ENCODE peak calls at places on chromosomes 16 and 17, in six cellular contexts. G is GM12878, S is HCT116, X is HepG2, I is endothelial cell of umbilical vein, L is K562. T is an unnamed sample.

GRCh38 chr16:77723108-77723514 is 797 bp downstream of the NUDT7 start:
- DNase-seq in G (no peak), S (no peak), X (no peak), I (peak), L (peak), T (no peak)

GRCh38 chr17:15398736-15399331 is 57.4 kb upstream of the TEKT3 start:
- DNase-seq in G (no peak), S (no peak), X (peak), I (peak), L (no peak), T (no peak)

GRCh38 chr17:47205419-47205963 is 3.7 kb upstream of the MYL4 start:
- DNase-seq in G (peak), S (no peak), X (no peak), I (no peak), L (no peak), T (no peak)

GRCh38 chr17:58531661-58532554 is 17.5 kb upstream of the MTMR4 start:
- DNase-seq in G (no peak), S (no peak), X (no peak), I (peak), L (peak), T (no peak)

GRCh38 chr17:44044092-44044491 is 22.4 kb downstream of the LSM12 start:
- DNase-seq in G (no peak), S (no peak), X (no peak), I (peak), L (no peak), T (no peak)

GRCh38 chr17:43540821-43541674 is 5.1 kb downstream of the ETV4 start:
- DNase-seq in G (no peak), S (no peak), X (no peak), I (no peak), L (no peak), T (no peak)

GRCh38 chr17:59561042-59561441 is 4.4 kb upstream of the DHX40 start:
- DNase-seq in G (no peak), S (peak), X (peak), I (peak), L (peak), T (no peak)

GRCh38 chr17:31581022-31581483 is 189.6 kb downstream of the RAB11FIP4 start:
- DNase-seq in G (no peak), S (no peak), X (no peak), I (peak), L (no peak), T (no peak)

GRCh38 chr17:2828396-2829038 is 32.3 kb downstream of the RAP1GAP2 start:
- DNase-seq in G (no peak), S (peak), X (peak), I (peak), L (peak), T (no peak)

GRCh38 chr16:86575754-86576557 is 2.4 kb upstream of the FOXL1 start:
- DNase-seq in G (no peak), S (peak), X (peak), I (peak), L (peak), T (no peak)

GRCh38 chr17:16479264-16479663 is 12.7 kb downstream of the LRRC75A start:
- DNase-seq in G (no peak), S (no peak), X (no peak), I (no peak), L (no peak), T (no peak)

GRCh38 chr16:1158456-1159324 is 5.8 kb downstream of the CACNA1H start:
- DNase-seq in G (no peak), S (no peak), X (peak), I (no peak), L (no peak), T (no peak)

GRCh38 chr17:78257810-78258322 is 26.4 kb downstream of the TMEM235 start:
- DNase-seq in G (no peak), S (no peak), X (no peak), I (peak), L (peak), T (no peak)

GRCh38 chr17:76166168-76166567 is 25.1 kb upstream of the FOXJ1 start:
- DNase-seq in G (no peak), S (no peak), X (no peak), I (no peak), L (no peak), T (no peak)

GRCh38 chr16:67922740-67923139 is 8.9 kb downstream of the CTRL start:
- DNase-seq in G (no peak), S (no peak), X (no peak), I (no peak), L (no peak), T (no peak)

GRCh38 chr17:75472119-75472518 is 15.7 kb downstream of the TMEM94 start:
- DNase-seq in G (no peak), S (no peak), X (no peak), I (no peak), L (peak), T (no peak)

GRCh38 chr16:27110524-27110896 is 43.8 kb downstream of the C16orf82 start:
- DNase-seq in G (no peak), S (no peak), X (no peak), I (no peak), L (no peak), T (no peak)

GRCh38 chr17:68061512-68062313 is 26.2 kb downstream of the KPNA2 start:
- DNase-seq in G (no peak), S (no peak), X (peak), I (peak), L (no peak), T (no peak)

GRCh38 chr16:66366433-66367299 is at the start of gene CDH5:
- DNase-seq in G (no peak), S (no peak), X (no peak), I (peak), L (no peak), T (no peak)

GRCh38 chr17:3906881-3907280 is 9.4 kb downstream of the P2RX1 start:
- DNase-seq in G (no peak), S (no peak), X (no peak), I (no peak), L (no peak), T (no peak)

GRCh38 chr17:59838196-59838911 is 54.4 kb downstream of the TUBD1 start:
- DNase-seq in G (no peak), S (no peak), X (no peak), I (peak), L (peak), T (no peak)

GRCh38 chr16:53864819-53865491 is 161.0 kb downstream of the FTO start:
- DNase-seq in G (no peak), S (peak), X (peak), I (peak), L (peak), T (no peak)

GRCh38 chr16:400061-400540 is 1.6 kb upstream of the DECR2 start:
- DNase-seq in G (no peak), S (no peak), X (no peak), I (no peak), L (peak), T (no peak)

GRCh38 chr16:67163164-67163902 is 1.2 kb upstream of the HSF4 start:
- DNase-seq in G (no peak), S (no peak), X (no peak), I (peak), L (no peak), T (no peak)

GRCh38 chr17:79901131-79901530 is 61.9 kb upstream of the CBX4 start:
- DNase-seq in G (no peak), S (no peak), X (no peak), I (no peak), L (no peak), T (no peak)

GRCh38 chr16:20385844-20386832 is 18.4 kb downstream of the PDILT start:
- DNase-seq in G (no peak), S (peak), X (peak), I (peak), L (peak), T (peak)

GRCh38 chr17:57114085-57114673 is 29.1 kb downstream of the AKAP1 start:
- DNase-seq in G (no peak), S (no peak), X (peak), I (peak), L (peak), T (no peak)

GRCh38 chr17:20823890-20824289 is 218.9 kb downstream of the USP22 start:
- DNase-seq in G (no peak), S (no peak), X (no peak), I (no peak), L (no peak), T (no peak)

GRCh38 chr17:77810536-77810935 is 148.0 kb upstream of the TNRC6C start:
- DNase-seq in G (no peak), S (no peak), X (no peak), I (peak), L (no peak), T (no peak)

GRCh38 chr17:56939869-56940484 is 20.9 kb downstream of the COIL start:
- DNase-seq in G (no peak), S (peak), X (peak), I (peak), L (peak), T (no peak)

GRCh38 chr17:58336456-58337094 is 8.0 kb upstream of the TSPOAP1 start:
- DNase-seq in G (no peak), S (no peak), X (no peak), I (no peak), L (peak), T (no peak)

DNA sequence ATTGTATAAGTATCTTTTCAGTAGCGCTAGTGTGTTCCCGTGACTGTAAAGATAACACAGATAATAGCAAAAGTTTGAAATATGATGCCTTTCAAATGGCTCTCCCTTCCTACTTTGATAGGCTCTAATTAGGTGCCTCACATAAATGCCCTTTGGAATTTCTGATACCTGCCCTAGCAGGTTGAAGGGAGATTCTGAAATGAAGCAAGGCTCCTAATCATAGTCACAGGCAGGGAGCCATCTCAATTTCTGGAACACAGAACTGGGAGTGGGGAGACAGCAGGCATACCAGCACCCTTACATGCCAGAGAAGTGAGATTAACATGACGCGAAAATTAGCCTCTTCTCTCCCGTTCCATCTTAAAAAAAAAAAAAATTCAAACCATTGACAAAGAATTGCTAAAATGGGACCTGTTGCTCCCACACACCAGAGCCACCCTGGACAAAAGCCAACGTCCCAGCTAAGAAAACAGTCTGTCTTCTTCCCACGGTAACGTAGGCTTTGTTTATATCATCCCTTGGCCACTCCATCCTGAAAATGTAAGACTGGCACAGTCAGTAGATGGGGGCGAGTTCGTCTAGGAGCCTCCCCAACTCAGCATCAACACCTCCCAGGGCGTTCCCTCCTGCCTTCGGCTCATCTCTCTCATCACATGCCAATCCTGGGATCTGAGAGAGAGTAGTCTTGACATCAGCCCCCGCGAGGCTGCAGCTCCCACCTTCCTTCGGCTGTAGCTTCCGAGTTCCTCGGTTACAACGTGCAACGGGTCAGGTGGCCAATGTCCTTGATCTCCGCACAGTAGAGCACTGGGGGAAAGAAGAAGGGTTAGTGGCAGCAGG is 1.1 kb downstream of the RNF227 start:
- DNase-seq in G (no peak), S (no peak), X (no peak), I (peak), L (no peak), T (no peak)
- TF ChIP-seq EZH2 in G (no peak), S (no peak), X (no peak), I (no peak), L (no peak), T (no peak)

GRCh38 chr16:15881794-15882379 is 6.5 kb downstream of the CEP20 start:
- DNase-seq in G (no peak), S (no peak), X (no peak), I (no peak), L (peak), T (no peak)

GRCh38 chr16:15876503-15876902 is 11.9 kb downstream of the CEP20 start:
- DNase-seq in G (no peak), S (no peak), X (no peak), I (no peak), L (no peak), T (no peak)

GRCh38 chr16:15880434-15880833 is 8.0 kb downstream of the CEP20 start:
- DNase-seq in G (no peak), S (no peak), X (no peak), I (no peak), L (no peak), T (no peak)

GRCh38 chr16:15880909-15881308 is 7.5 kb downstream of the CEP20 start:
- DNase-seq in G (no peak), S (no peak), X (no peak), I (no peak), L (no peak), T (no peak)

GRCh38 chr16:15879255-15879804 is 9.1 kb downstream of the CEP20 start:
- DNase-seq in G (no peak), S (no peak), X (peak), I (peak), L (peak), T (no peak)
- H3K9ac ChIP-seq in G (no peak), S (no peak), X (no peak), I (no peak), L (no peak), T (no peak)

GRCh38 chr17:49565948-49566491 is 9.7 kb upstream of the NXPH3 start:
- DNase-seq in G (no peak), S (no peak), X (no peak), I (no peak), L (peak), T (no peak)
- TF ChIP-seq POLR2AphosphoS5 in G (no peak), S (no peak), X (no peak), I (no peak), L (no peak), T (peak)

DNA sequence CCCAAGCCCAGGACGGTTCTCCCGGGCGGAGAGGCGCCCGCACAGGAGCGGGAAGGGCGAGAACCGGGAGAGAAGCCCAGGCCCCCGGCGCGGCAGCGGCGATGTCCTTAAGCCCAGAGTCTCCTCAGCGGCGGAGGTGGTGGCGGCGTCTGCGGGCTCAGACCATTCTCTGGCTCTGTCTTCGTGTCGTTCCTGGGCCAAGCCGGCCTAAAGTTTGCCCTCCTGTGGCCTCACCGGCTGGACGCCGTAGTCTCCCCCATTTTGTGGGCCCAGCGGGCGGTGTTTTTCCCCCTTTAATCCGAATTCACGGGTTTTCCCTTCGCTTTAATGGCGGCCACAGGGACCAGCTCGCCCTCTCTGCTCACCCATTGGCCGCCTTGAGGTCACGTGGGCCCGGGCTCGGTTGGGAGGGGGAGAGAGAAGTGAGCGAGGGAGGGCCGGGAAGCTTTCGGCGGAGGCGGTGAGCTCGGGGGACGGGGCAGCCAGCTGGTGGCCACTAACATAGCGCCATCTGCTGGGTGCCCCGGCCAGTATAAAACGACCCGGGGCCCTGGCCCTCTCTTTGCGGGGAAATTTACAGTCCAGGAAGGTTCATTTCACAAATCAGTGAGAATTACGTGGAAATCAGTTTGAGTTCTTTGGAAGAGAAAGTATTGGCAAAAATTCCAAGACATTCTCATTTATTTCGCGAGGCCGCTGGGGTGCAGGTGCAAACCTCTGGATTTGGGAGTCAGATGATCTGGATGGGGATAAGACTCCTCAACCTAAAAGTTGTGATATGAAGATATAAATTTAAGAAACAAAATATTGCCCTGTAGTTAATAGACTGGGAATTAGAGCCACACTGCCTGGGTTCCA is 762 bp upstream of the MED13 start:
- DNase-seq in G (peak), S (peak), X (peak), I (peak), L (peak), T (peak)
- TF ChIP-seq EZH2 in G (no peak), S (no peak), X (no peak), I (no peak), L (no peak), T (no peak)

GRCh38 chr16:82082097-82082496 is 47.0 kb downstream of the HSD17B2 start:
- DNase-seq in G (no peak), S (no peak), X (peak), I (no peak), L (no peak), T (no peak)
- H3K9ac ChIP-seq in G (no peak), S (no peak), X (no peak), I (no peak), L (no peak), T (no peak)

GRCh38 chr17:35432176-35433074 is at the start of gene SLFN12:
- DNase-seq in G (peak), S (no peak), X (no peak), I (peak), L (no peak), T (no peak)
- TF ChIP-seq POLR2AphosphoS5 in G (peak), S (no peak), X (no peak), I (peak), L (no peak), T (no peak)

DNA sequence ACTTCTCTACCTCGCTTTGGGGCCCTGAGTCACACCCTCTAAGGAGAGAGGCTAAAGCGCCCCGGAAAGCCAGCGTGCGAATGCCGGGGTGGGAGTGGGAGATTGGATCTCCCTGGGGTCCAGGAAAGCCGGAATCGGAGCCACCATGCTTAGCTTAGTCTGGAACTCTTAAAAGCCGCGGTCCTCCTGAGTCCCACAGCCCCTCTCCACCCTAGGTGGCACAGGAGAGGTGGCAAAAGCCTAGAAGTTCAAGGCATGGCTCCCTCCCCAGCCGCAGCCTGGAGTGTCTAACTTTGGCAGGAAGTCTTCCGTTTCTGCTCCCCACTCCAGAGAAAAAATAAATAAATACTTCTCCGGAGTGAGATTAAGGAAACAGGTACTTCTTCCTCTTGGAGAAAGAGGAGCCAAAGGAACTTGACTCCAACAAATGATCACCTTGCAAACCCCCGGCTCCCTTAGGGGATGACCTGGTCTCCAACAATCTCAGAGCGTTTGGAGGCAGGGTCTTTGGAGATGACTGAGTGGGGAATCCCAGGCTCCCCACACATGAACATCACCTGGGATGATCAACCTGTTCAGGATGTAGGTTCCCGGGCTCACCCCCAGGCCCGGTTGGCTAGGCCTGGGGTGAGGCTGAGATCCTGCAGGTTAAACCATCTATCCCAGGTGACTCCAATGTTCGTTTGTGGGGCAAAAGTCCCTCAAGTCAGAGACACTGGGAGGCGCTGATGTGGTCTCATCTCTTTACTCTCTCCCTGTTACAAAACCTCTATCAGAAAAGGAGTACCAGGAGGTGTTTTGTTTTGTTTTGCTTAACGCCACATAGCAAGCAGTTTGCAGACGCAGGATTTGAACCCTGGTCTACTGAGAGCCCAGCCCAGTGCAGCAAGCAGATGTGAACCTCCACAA is 2.9 kb downstream of the CIITA start:
- DNase-seq in G (no peak), S (no peak), X (no peak), I (no peak), L (no peak), T (no peak)
- TF ChIP-seq EZH2 in G (no peak), S (no peak), X (no peak), I (no peak), L (no peak), T (no peak)

DNA sequence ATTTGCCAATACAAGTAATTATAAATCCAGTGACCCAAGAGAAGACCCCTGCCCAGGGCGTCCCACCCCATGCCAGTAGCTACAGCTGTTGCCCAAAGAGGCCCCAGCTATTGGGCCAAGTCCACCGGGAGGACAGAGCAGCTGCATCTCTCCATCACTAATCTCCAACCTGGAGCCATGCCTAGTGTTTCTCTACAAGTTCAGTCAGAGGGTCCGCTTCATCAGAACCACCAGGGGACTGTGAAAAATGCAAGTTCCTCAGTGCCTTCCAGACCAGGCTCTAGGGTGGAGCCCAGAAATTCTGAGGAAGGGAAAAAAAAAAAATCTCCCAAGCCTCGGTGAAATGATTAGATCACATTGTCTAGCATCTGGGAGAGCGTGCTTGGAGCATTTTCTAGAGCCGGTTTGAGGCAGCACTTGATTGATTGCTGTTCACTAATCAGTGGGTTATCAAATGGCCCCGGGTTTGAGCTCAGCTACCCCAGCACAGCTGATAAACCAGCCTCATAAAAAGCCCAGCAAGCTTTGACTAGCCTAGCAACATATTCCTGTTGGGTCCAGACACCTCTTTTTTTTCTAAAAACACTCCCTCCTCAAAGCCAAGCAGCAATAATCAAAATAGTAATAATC is 22.3 kb upstream of the HERPUD1 start:
- DNase-seq in G (no peak), S (no peak), X (no peak), I (no peak), L (no peak), T (no peak)
- H3K9ac ChIP-seq in G (no peak), S (no peak), X (no peak), I (no peak), L (no peak), T (no peak)

GRCh38 chr16:88926374-88926990 is 50.5 kb downstream of the CBFA2T3 start:
- DNase-seq in G (no peak), S (peak), X (peak), I (no peak), L (peak), T (no peak)

GRCh38 chr16:88923450-88923849 is 53.6 kb downstream of the CBFA2T3 start:
- DNase-seq in G (no peak), S (no peak), X (no peak), I (no peak), L (no peak), T (no peak)

GRCh38 chr16:88925540-88925887 is 51.5 kb downstream of the CBFA2T3 start:
- DNase-seq in G (no peak), S (no peak), X (no peak), I (no peak), L (no peak), T (no peak)

GRCh38 chr16:88923926-88924833 is 52.8 kb downstream of the CBFA2T3 start:
- DNase-seq in G (no peak), S (no peak), X (peak), I (no peak), L (no peak), T (no peak)

GRCh38 chr16:88924834-88925539 is 52.0 kb downstream of the CBFA2T3 start:
- DNase-seq in G (no peak), S (peak), X (peak), I (peak), L (peak), T (no peak)
- TF ChIP-seq POLR2AphosphoS5 in G (no peak), S (peak), X (no peak), I (peak), L (no peak), T (no peak)